ENCODE peak calls at places on chromosomes 13 and 19, in six cellular contexts. H is testis, L is A549, C is lower leg skin, Y is Peyer's patch, K is stomach. M is an unnamed sample.

GRCh38 chr13:74093691-74094090 is 40.5 kb downstream of the KLF12 start:
- DNase-seq in H (no peak), L (no peak), C (no peak), Y (no peak), K (no peak), M (no peak)

GRCh38 chr13:30798776-30799625 is 63.7 kb downstream of the ALOX5AP start:
- DNase-seq in H (no peak), L (no peak), C (peak; percentile 62), Y (no peak), K (no peak), M (no peak)

GRCh38 chr13:66992183-66992582 is 238.0 kb downstream of the PCDH9 start:
- DNase-seq in H (no peak), L (peak; percentile 75), C (no peak), Y (no peak), K (no peak), M (no peak)

GRCh38 chr13:95494082-95494681 is 58.3 kb upstream of the CLDN10 start:
- DNase-seq in H (no peak), L (peak; percentile 75), C (no peak), Y (no peak), K (no peak), M (peak; percentile 74)

GRCh38 chr13:42880241-42880640 is 98.9 kb downstream of the FAM216B start:
- DNase-seq in H (peak; percentile 66), L (no peak), C (no peak), Y (no peak), K (no peak), M (no peak)

GRCh38 chr13:31223215-31223614 is 23.4 kb downstream of the B3GLCT start:
- DNase-seq in H (no peak), L (no peak), C (no peak), Y (no peak), K (no peak), M (no peak)

GRCh38 chr13:106507560-106508274 is 27.7 kb downstream of the EFNB2 start:
- DNase-seq in H (no peak), L (peak; percentile 25), C (no peak), Y (no peak), K (no peak), M (peak; percentile 76)

GRCh38 chr13:39385621-39386231 is 217.3 kb downstream of the LHFPL6 start:
- DNase-seq in H (no peak), L (no peak), C (no peak), Y (no peak), K (no peak), M (no peak)

GRCh38 chr13:99321709-99322108 is 14.5 kb upstream of the GPR183 start:
- DNase-seq in H (no peak), L (no peak), C (no peak), Y (no peak), K (no peak), M (no peak)

GRCh38 chr13:23794267-23795161 is 94.7 kb downstream of the MIPEP start:
- DNase-seq in H (no peak), L (no peak), C (no peak), Y (no peak), K (no peak), M (no peak)

GRCh38 chr13:90868321-90868920 is 479.1 kb upstream of the MIR17HG start:
- DNase-seq in H (peak; percentile 39), L (peak; percentile 16), C (no peak), Y (no peak), K (no peak), M (peak; percentile 6)

GRCh38 chr19:14507704-14508246 is 10.4 kb downstream of the DNAJB1 start:
- DNase-seq in H (no peak), L (peak; percentile 89), C (no peak), Y (no peak), K (no peak), M (no peak)

GRCh38 chr13:60384911-60385310 is 12.1 kb upstream of the TDRD3 start:
- DNase-seq in H (no peak), L (no peak), C (no peak), Y (no peak), K (no peak), M (no peak)

GRCh38 chr13:50531917-50532899 is 311.3 kb downstream of the DLEU7 start:
- DNase-seq in H (no peak), L (peak; percentile 21), C (no peak), Y (no peak), K (no peak), M (peak; percentile 30)

GRCh38 chr13:37747071-37747612 is 122.4 kb downstream of the TRPC4 start:
- DNase-seq in H (no peak), L (no peak), C (no peak), Y (no peak), K (no peak), M (no peak)

GRCh38 chr19:51292971-51293370 is 18.5 kb upstream of the IGLON5 start:
- DNase-seq in H (no peak), L (no peak), C (peak; percentile 53), Y (no peak), K (no peak), M (no peak)

GRCh38 chr13:51913421-51914136 is 51.8 kb downstream of the CCDC70 start:
- DNase-seq in H (no peak), L (no peak), C (peak; percentile 59), Y (no peak), K (no peak), M (no peak)

GRCh38 chr13:39284801-39285388 is 246.6 kb downstream of the NHLRC3 start:
- DNase-seq in H (no peak), L (no peak), C (no peak), Y (no peak), K (no peak), M (no peak)

GRCh38 chr19:4660993-4661392 is 9.1 kb downstream of the MYDGF start:
- DNase-seq in H (no peak), L (no peak), C (no peak), Y (no peak), K (no peak), M (no peak)

GRCh38 chr13:113729329-113730019 is 29.6 kb upstream of the TMEM255B start:
- DNase-seq in H (peak; percentile 58), L (peak; percentile 31), C (no peak), Y (no peak), K (no peak), M (no peak)

GRCh38 chr19:1935484-1936208 is 5.3 kb upstream of the CSNK1G2 start:
- DNase-seq in H (peak; percentile 65), L (peak; percentile 72), C (no peak), Y (no peak), K (no peak), M (no peak)

DNA sequence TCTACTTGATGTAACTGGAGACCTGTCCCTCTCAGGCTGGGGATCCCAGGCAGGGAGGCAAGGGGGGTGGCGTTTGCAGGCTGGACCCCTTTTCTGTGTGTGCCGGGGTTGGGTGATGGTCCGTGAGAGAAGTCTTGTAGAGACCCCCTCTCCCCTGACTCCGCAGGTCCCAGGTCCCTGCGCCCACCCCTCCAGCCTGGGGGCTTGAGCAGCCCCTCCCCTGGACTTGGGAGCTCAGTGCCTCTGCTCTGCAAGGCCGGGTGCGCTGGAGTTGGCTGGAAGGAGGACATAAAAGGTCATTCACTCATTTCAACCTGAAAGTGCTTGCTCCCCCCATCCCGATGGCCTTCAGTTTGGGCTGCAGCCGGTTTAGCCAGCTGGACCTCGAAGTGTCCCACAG is 89.5 kb downstream of the SLC7A1 start:
- DNase-seq in H (no peak), L (no peak), C (no peak), Y (no peak), K (no peak), M (no peak)
- TF ChIP-seq POLR2A in H (no peak), L (no peak), C (no peak), Y (no peak), K (no peak), M (no peak)

GRCh38 chr19:16328824-16329482 is 4.3 kb downstream of the KLF2 start:
- DNase-seq in H (peak; percentile 37), L (peak; percentile 43), C (no peak), Y (peak; percentile 62), K (no peak), M (peak; percentile 32)
- TF ChIP-seq POLR2A in H (no peak), L (no peak), C (no peak), Y (no peak), K (no peak), M (no peak)

DNA sequence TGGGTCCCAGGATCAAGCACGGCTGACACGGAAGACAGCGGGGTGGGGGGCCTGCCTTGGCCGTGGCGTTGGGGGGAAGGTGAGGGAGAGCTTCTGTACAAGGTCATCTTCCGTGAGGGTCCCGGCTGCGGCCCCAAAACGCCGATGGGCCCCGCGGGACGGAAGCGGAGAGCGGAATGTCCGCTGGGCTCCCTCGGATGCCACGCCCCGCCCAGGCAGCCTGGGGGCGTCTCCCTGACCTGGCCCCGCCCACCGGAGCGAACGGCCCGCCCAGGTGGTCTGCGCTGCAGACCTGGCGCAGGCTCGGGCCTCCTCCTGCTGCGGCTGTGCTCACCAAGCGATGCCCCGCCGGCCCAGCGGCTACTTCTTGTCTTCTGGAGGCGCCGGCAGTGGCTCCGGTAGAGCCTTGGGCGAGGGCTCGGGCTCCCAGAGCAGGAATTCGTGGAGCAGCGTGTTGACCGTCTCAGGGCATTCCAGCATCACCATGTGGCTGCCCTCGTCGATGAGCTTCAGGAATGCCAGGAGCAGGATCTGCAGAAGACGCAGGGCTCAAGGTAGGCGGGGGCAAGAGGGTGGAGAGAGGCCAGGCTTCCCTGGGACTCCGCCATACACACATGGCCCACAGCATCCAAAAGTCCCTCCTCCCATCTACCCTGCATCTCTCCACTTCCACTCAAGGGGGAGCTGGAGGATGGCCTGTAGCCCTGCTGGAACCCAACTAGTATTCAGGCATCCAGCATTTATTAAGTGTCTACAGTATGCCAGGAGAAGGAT is 10.7 kb downstream of the ABHD8 start:
- DNase-seq in H (peak; percentile 53), L (peak; percentile 94), C (peak; percentile 93), Y (peak; percentile 89), K (peak; percentile 76), M (peak; percentile 88)
- TF ChIP-seq POLR2A in H (no peak), L (peak; percentile 59), C (no peak), Y (no peak), K (no peak), M (peak; percentile 60)

DNA sequence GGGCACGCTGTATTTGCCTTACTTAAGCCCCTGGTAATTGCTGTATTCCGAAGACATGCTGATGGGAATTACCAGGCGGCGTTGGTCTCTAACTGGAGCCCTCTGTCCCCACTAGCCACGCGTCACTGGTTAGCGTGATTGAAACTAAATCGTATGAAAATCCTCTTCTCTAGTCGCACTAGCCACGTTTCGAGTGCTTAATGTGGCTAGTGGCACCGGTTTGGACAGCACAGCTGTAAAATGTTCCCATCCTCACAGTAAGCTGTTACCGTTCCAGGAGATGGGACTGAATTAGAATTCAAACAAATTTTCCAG is 679 bp downstream of the BRCA2 start:
- DNase-seq in H (no peak), L (no peak), C (no peak), Y (no peak), K (peak; percentile 38), M (no peak)
- TF ChIP-seq POLR2A in H (no peak), L (no peak), C (no peak), Y (no peak), K (no peak), M (no peak)

DNA sequence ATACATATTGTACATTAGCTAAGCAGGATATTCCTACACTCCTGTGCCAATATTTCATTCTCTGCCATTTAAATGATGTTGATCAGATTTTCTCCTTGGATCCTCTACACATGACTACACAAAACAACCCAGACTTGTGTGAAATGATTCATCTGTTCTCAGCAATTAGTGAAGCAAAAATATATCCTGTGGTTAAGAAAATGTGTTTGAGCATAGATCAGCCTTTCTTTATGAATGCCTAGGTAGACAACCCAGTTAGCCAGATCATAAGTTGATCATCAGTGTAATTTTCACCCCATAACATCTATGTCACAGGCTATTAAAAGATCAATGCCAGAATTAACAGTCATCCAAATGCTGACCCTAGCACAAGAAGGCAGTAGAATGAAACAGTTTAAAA is 275.2 kb upstream of the EDNRB start:
- DNase-seq in H (no peak), L (no peak), C (no peak), Y (no peak), K (no peak), M (no peak)
- TF ChIP-seq POLR2A in H (no peak), L (no peak), C (no peak), Y (no peak), K (no peak), M (no peak)